ENCODE peak calls at places on chromosomes 2 and 18, in five cellular contexts. X, S, B, H and L are unnamed samples.

GRCh38 chr2:100757621-100758394 is 62.1 kb upstream of the NPAS2 start:
- DNase-seq in B (no peak), H (no peak), S (no peak), X (no peak), L (no peak)

GRCh38 chr2:128362889-128363228 is 44.2 kb upstream of the HS6ST1 start:
- DNase-seq in X (no peak), B (no peak), S (no peak), H (no peak), L (no peak)

GRCh38 chr18:45478889-45479288 is 136.4 kb upstream of the SLC14A2 start:
- DNase-seq in B (no peak), X (no peak), H (no peak), S (no peak), L (no peak)

GRCh38 chr18:27750014-27750413 is 426.9 kb downstream of the CDH2 start:
- DNase-seq in S (no peak), B (peak; percentile 19), X (peak; percentile 53), H (peak; percentile 5), L (no peak)

GRCh38 chr2:40545645-40546044 is 93.8 kb upstream of the SLC8A1 start:
- DNase-seq in B (no peak), X (no peak), S (no peak), H (no peak), L (no peak)

GRCh38 chr2:39068757-39069515 is 51.9 kb downstream of the SOS1 start:
- DNase-seq in S (no peak), X (no peak), H (no peak), B (no peak), L (no peak)

GRCh38 chr2:230874456-230874855 is 9.7 kb downstream of the ITM2C start:
- DNase-seq in S (no peak), H (no peak), B (no peak), X (no peak), L (no peak)

GRCh38 chr2:236858661-236859060 is 227.0 kb upstream of the COPS8 start:
- DNase-seq in H (no peak), X (no peak), S (no peak), B (no peak), L (no peak)

GRCh38 chr2:134934641-134935040 is 16.0 kb downstream of the CCNT2 start:
- DNase-seq in B (no peak), S (no peak), X (no peak), H (no peak), L (no peak)